ENCODE peak calls at places on chromosomes 4 and X, in four cellular contexts. One of them, this sample, is unnamed.

GRCh38 chr4:165805406-165805805 is 67.6 kb upstream of the TLL1 start:
- DNase-seq in GM12878: no peak
- DNase-seq in K562: no peak
- DNase-seq in HepG2: no peak
- DNase-seq in this sample: no peak

GRCh38 chr4:15336410-15337184 is 91.2 kb upstream of the C1QTNF7 start:
- DNase-seq in GM12878: no peak
- DNase-seq in K562: no peak
- DNase-seq in HepG2: no peak
- DNase-seq in this sample: no peak

GRCh38 chrX:39983715-39984114 is 114.0 kb downstream of the BCOR start:
- DNase-seq in GM12878: no peak
- DNase-seq in K562: no peak
- DNase-seq in HepG2: no peak
- DNase-seq in this sample: no peak

GRCh38 chrX:56763556-56764152 is 34.6 kb downstream of the NBDY start:
- DNase-seq in GM12878: no peak
- DNase-seq in K562: no peak
- DNase-seq in HepG2: peak; percentile 15
- DNase-seq in this sample: peak; percentile 35

GRCh38 chr4:61619528-61619927 is 419.4 kb downstream of the ADGRL3 start:
- DNase-seq in GM12878: no peak
- DNase-seq in K562: no peak
- DNase-seq in HepG2: no peak
- DNase-seq in this sample: peak; percentile 39

GRCh38 chr4:7842384-7843279 is 97.0 kb downstream of the AFAP1 start:
- DNase-seq in GM12878: no peak
- DNase-seq in K562: no peak
- DNase-seq in HepG2: no peak
- DNase-seq in this sample: no peak

GRCh38 chr4:114479595-114479994 is 119.0 kb upstream of the UGT8 start:
- DNase-seq in GM12878: no peak
- DNase-seq in K562: no peak
- DNase-seq in HepG2: no peak
- DNase-seq in this sample: no peak

GRCh38 chr4:142846729-142847606 is 867 bp upstream of the INPP4B start:
- DNase-seq in GM12878: no peak
- DNase-seq in K562: no peak
- DNase-seq in HepG2: peak; percentile 10
- DNase-seq in this sample: peak; percentile 28

GRCh38 chr4:87089368-87089767 is 131.1 kb downstream of the KLHL8 start:
- DNase-seq in GM12878: no peak
- DNase-seq in K562: no peak
- DNase-seq in HepG2: peak; percentile 66
- DNase-seq in this sample: no peak

GRCh38 chrX:140141444-140142029 is 176.2 kb upstream of the CXorf66 start:
- DNase-seq in GM12878: peak; percentile 3
- DNase-seq in K562: peak; percentile 49
- DNase-seq in HepG2: peak; percentile 8
- DNase-seq in this sample: peak; percentile 64

DNA sequence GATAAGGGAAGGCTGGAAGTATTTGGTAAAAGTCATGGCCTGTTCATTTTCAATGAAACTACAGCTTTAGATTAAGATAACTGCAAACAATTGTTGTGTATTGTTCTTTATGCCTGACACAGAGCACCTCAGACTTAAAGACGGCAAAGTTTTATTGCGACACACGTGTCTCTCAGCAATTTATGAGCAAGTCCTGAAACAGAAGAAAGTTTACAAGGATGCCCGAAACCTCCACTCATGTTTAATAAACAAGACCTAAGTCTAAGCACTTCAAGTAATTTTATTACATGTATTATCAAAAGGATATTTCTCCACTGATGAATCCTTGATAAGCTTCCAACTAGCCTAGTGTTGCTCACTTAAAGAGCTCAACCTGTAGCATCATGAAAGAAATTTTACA is 51.0 kb downstream of the DHX15 start:
- DNase-seq in GM12878: no peak
- DNase-seq in K562: no peak
- DNase-seq in HepG2: no peak
- DNase-seq in this sample: no peak
- TF ChIP-seq SP1 in GM12878: no peak
- TF ChIP-seq SP1 in K562: no peak
- TF ChIP-seq SP1 in HepG2: no peak
- TF ChIP-seq SP1 in this sample: no peak

GRCh38 chr4:78345237-78345636 is 206.3 kb upstream of the ANXA3 start:
- DNase-seq in GM12878: no peak
- DNase-seq in K562: no peak
- DNase-seq in HepG2: no peak
- DNase-seq in this sample: no peak

GRCh38 chr4:78343682-78344081 is 207.9 kb upstream of the ANXA3 start:
- DNase-seq in GM12878: no peak
- DNase-seq in K562: no peak
- DNase-seq in HepG2: no peak
- DNase-seq in this sample: no peak

GRCh38 chr4:78346222-78346621 is 205.3 kb upstream of the ANXA3 start:
- DNase-seq in GM12878: no peak
- DNase-seq in K562: no peak
- DNase-seq in HepG2: no peak
- DNase-seq in this sample: no peak

GRCh38 chr4:78347527-78347926 is 204.0 kb upstream of the ANXA3 start:
- DNase-seq in GM12878: no peak
- DNase-seq in K562: no peak
- DNase-seq in HepG2: no peak
- DNase-seq in this sample: no peak
- TF ChIP-seq FOXK2 in GM12878: no peak
- TF ChIP-seq FOXK2 in K562: no peak
- TF ChIP-seq FOXK2 in HepG2: no peak
- TF ChIP-seq FOXK2 in this sample: no peak

DNA sequence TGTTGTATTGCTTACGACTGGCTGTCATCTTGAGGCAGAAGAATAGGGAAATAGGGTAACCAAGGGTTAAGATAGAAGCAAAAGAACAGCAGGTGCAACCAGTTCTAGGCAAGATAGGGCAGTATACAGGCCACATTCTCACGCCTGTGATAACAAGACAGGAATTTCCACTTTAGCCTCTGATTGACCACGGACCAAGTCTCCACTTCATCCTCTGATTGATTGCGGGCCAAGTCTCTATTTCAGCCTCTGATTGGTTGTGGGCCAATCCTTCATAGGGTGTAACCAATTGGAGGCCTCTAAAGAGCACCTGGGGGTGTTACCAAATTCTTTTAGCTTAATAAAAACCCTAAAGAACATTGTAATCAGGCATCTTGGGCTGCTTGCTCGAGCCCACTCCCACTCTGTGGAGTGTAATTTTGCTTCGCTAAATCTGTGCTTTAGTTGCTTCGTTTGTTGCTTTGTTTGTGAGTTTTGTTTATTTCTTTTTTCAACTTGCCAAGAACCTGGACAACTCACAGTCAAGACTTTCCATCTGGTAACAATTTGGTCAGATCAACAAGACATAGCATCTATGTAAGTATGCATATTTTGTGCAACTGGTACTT is 8.7 kb upstream of the TBC1D9 start:
- DNase-seq in GM12878: no peak
- DNase-seq in K562: no peak
- DNase-seq in HepG2: no peak
- DNase-seq in this sample: no peak
- TF ChIP-seq SP1 in GM12878: no peak
- TF ChIP-seq SP1 in K562: no peak
- TF ChIP-seq SP1 in HepG2: no peak
- TF ChIP-seq SP1 in this sample: no peak

GRCh38 chr4:147138171-147138570 is 192.5 kb upstream of the TTC29 start:
- DNase-seq in GM12878: no peak
- DNase-seq in K562: no peak
- DNase-seq in HepG2: no peak
- DNase-seq in this sample: no peak
- TF ChIP-seq FOXK2 in GM12878: no peak
- TF ChIP-seq FOXK2 in K562: no peak
- TF ChIP-seq FOXK2 in HepG2: no peak
- TF ChIP-seq FOXK2 in this sample: no peak

GRCh38 chr4:174604198-174604597 is 81.9 kb upstream of the HPGD start:
- DNase-seq in GM12878: no peak
- DNase-seq in K562: no peak
- DNase-seq in HepG2: no peak
- DNase-seq in this sample: no peak
- TF ChIP-seq SP1 in GM12878: no peak
- TF ChIP-seq SP1 in K562: no peak
- TF ChIP-seq SP1 in HepG2: no peak
- TF ChIP-seq SP1 in this sample: no peak

GRCh38 chr4:88794087-88794486 is 96.5 kb upstream of the NAP1L5 start:
- DNase-seq in GM12878: no peak
- DNase-seq in K562: no peak
- DNase-seq in HepG2: no peak
- DNase-seq in this sample: no peak
- TF ChIP-seq FOXK2 in GM12878: no peak
- TF ChIP-seq FOXK2 in K562: no peak
- TF ChIP-seq FOXK2 in HepG2: no peak
- TF ChIP-seq FOXK2 in this sample: no peak

DNA sequence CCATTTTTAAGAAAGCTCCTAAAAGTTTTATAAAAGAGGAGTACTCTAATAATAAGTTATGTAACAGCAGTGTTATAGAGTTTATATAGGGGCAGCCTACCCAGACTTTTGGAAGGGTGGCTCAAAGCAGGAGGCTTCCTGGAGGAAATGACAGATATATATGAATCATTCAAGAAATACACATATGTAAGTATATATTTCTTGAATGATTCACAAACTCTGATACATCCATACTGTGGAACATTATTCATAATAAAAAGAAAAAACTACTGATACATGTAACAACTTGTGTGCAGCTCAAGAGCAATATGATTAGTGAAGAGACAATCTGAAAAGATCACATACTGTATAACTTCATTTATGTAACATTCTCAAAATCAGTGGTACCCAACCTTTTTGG is 166.2 kb downstream of the WDFY3 start:
- DNase-seq in GM12878: no peak
- DNase-seq in K562: no peak
- DNase-seq in HepG2: no peak
- DNase-seq in this sample: no peak
- TF ChIP-seq SP1 in GM12878: no peak
- TF ChIP-seq SP1 in K562: no peak
- TF ChIP-seq SP1 in HepG2: no peak
- TF ChIP-seq SP1 in this sample: no peak

This sample was measured in HEK293T.